ENCODE peak calls at places on chromosomes 7 and 10, in four cellular contexts. E, Z, Q and T are unnamed samples.

GRCh38 chr7:46880508-46881196 is 701.3 kb downstream of the TNS3 start:
- DNase-seq in E (peak; percentile 54), Z (no peak), Q (no peak), T (no peak)

GRCh38 chr10:63114031-63114814 is 18.9 kb upstream of the NRBF2 start:
- DNase-seq in E (no peak), Z (no peak), Q (no peak), T (no peak)

GRCh38 chr7:8129323-8129659 is 132.7 kb downstream of the ICA1 start:
- DNase-seq in E (peak; percentile 34), Z (no peak), Q (no peak), T (no peak)

GRCh38 chr10:29590598-29591415 is 44.0 kb downstream of the SVIL start:
- DNase-seq in E (peak; percentile 28), Z (no peak), Q (no peak), T (peak; percentile 51)

GRCh38 chr7:5396999-5397656 is 26.5 kb downstream of the TNRC18 start:
- DNase-seq in E (peak; percentile 96), Z (no peak), Q (no peak), T (peak; percentile 96)

GRCh38 chr7:158592541-158592940 is 4.9 kb upstream of the PTPRN2 start:
- DNase-seq in E (no peak), Z (no peak), Q (no peak), T (no peak)

GRCh38 chr7:27116521-27116946 is 14.0 kb downstream of the HOXA4 start:
- DNase-seq in E (no peak), Z (no peak), Q (no peak), T (no peak)

GRCh38 chr7:27202018-27202740 is 2.3 kb upstream of the HOXA13 start:
- DNase-seq in E (no peak), Z (no peak), Q (no peak), T (no peak)

GRCh38 chr10:60974463-60975149 is 30.6 kb upstream of the RHOBTB1 start:
- DNase-seq in E (no peak), Z (no peak), Q (no peak), T (no peak)

GRCh38 chr10:12340371-12340770 is 9.0 kb upstream of the CAMK1D start:
- DNase-seq in E (no peak), Z (no peak), Q (no peak), T (no peak)

GRCh38 chr10:31025142-31025541 is 6.5 kb downstream of the ZNF438 start:
- DNase-seq in E (no peak), Z (no peak), Q (no peak), T (no peak)

GRCh38 chr10:49664006-49664841 is 15.2 kb upstream of the C10orf53 start:
- DNase-seq in E (no peak), Z (no peak), Q (no peak), T (no peak)

GRCh38 chr10:119253433-119254174 is 46.2 kb downstream of the GRK5 start:
- DNase-seq in E (no peak), Z (peak; percentile 48), Q (no peak), T (peak; percentile 54)

GRCh38 chr7:51222916-51223315 is 93.7 kb downstream of the COBL start:
- DNase-seq in E (no peak), Z (no peak), Q (no peak), T (no peak)

GRCh38 chr7:51219261-51219988 is 97.2 kb downstream of the COBL start:
- DNase-seq in E (no peak), Z (peak; percentile 23), Q (no peak), T (no peak)

GRCh38 chr7:51217804-51218203 is 98.8 kb downstream of the COBL start:
- DNase-seq in E (no peak), Z (no peak), Q (no peak), T (no peak)

GRCh38 chr7:51223505-51223904 is 93.1 kb downstream of the COBL start:
- DNase-seq in E (no peak), Z (no peak), Q (no peak), T (no peak)

GRCh38 chr7:51220226-51220625 is 96.4 kb downstream of the COBL start:
- DNase-seq in E (no peak), Z (no peak), Q (no peak), T (no peak)
- TF ChIP-seq CTCF in E (no peak), Z (no peak), Q (no peak), T (no peak)

GRCh38 chr10:103856497-103857175 is 1.3 kb upstream of the SH3PXD2A start:
- DNase-seq in E (no peak), Z (no peak), Q (no peak), T (no peak)

GRCh38 chr10:103861501-103861900 is 6.1 kb upstream of the SH3PXD2A start:
- DNase-seq in E (no peak), Z (no peak), Q (no peak), T (no peak)

GRCh38 chr10:103855852-103856496 is 598 bp upstream of the SH3PXD2A start:
- DNase-seq in E (no peak), Z (peak; percentile 21), Q (no peak), T (no peak)

GRCh38 chr10:103858360-103858759 is 3.0 kb upstream of the SH3PXD2A start:
- DNase-seq in E (no peak), Z (no peak), Q (no peak), T (no peak)

DNA sequence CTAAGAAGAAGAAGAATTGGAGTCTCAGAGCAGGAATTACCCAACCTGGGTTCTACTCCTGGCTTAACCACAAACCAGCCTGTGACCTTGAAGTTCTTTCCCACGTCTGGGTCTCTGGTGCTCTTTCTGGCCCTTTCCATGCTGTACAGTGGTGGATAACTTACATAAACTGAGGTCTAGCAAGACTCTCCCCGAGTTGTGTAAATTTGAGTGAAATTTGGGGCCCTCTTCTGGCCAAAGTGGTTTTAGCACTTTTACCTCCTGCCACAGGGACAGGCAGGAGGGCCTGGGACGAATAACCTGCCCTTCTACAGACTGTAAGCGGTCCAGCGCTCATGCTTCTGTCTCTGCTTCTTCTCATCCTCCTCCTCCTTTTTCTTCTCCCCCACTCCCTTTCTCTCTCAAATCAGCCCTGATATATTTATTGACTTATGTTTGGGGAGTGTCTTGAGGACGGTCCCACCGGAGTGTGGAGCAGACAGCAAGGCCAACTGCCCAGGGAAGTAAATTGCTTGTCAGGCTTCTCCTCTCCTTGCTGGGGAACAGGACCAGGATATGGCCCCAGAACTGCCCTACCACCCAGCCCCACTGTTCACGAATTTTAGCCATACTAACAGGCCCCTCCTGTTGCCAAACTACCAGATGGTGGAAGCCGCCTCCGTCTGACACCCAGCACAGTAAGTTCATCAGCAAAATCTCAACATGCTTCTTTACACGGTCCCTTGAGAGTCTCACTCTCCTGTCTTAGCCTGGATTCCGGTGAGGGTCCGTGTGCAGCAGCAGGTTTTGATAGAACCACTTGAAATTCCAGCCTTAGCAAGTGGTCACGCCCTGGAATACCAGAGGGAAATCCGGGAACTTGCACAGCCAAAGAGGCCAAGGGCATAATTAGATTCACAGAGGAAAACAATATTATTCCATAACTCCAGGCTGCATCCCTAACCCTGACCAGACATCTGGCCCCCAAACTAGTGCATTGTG is 4.1 kb upstream of the SH3PXD2A start:
- DNase-seq in E (peak; percentile 71), Z (peak; percentile 69), Q (peak; percentile 69), T (peak; percentile 63)
- TF ChIP-seq CTCF in E (peak; percentile 71), Z (peak; percentile 67), Q (peak; percentile 77), T (peak; percentile 74)

GRCh38 chr10:664893-665292 is 24.6 kb downstream of the DIP2C start:
- DNase-seq in E (no peak), Z (no peak), Q (no peak), T (no peak)

GRCh38 chr10:666237-667012 is 23.0 kb downstream of the DIP2C start:
- DNase-seq in E (no peak), Z (no peak), Q (no peak), T (no peak)

GRCh38 chr10:664248-664647 is 25.2 kb downstream of the DIP2C start:
- DNase-seq in E (no peak), Z (no peak), Q (no peak), T (no peak)

GRCh38 chr10:667096-667495 is 22.4 kb downstream of the DIP2C start:
- DNase-seq in E (no peak), Z (no peak), Q (no peak), T (no peak)

GRCh38 chr10:665579-666091 is 23.8 kb downstream of the DIP2C start:
- DNase-seq in E (no peak), Z (no peak), Q (no peak), T (no peak)
- TF ChIP-seq CTCF in E (no peak), Z (no peak), Q (no peak), T (no peak)

DNA sequence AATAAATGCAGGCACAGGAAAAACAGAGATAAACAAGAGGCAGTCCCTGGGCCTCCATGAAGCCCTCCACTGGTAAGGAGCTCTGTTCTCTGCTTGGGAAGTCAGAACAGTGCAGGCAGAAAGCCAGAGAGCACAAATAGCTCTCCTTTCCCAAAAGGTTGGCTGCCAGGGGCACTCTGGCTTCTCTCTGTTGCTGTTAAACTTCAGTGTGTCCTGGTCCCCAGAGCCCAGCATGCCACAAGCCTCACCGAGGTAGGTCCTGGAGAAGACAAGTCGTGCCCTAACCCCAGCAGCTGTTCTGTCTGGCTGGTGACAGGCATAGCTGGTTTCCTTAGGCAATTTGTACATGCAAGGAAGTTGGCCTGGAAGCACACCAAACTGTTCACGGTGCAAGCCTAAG is 17.3 kb downstream of the SLC16A12 start:
- DNase-seq in E (no peak), Z (no peak), Q (no peak), T (no peak)
- TF ChIP-seq CTCF in E (no peak), Z (no peak), Q (no peak), T (no peak)

GRCh38 chr7:14495633-14496032 is 406.9 kb downstream of the DGKB start:
- DNase-seq in E (no peak), Z (no peak), Q (no peak), T (no peak)
- TF ChIP-seq CTCF in E (no peak), Z (no peak), Q (no peak), T (no peak)

DNA sequence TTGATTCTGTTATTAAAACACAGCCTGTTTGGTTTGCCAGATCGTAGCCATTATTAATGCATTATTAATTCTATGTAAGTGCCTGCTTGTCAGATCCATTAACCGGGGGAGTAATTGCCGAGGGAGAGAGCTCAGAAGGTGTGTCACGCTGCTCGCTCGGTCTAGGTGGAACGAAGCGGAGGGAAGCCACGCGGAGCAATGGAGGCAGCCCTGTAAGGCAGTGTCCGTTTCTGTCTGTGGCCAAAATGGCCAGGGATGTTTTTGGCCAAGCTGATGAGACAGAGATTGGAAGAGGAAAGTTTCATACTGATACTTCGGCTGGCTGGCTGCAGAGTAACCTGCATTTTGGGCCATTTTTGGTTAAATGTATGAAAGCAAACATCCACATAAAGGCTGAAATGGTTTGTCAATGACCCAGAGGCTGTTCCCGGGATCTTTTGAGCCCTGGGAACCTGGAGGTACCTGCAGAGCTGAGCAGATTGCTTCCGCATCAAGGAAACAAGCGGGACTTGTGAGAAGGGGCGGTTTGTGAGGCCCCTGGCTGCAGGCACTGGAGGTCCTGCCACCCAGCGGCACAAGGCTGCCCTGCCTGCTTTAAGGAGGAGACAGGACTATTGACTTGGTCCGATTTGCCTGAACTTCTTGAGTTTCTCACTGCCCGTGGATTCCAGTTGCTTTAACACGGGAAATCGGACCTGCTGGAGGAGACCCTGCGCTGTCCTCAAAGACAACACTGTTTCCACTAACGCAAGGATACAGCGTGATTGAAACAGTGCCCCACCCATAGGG is 129.9 kb downstream of the DNAJB6 start:
- DNase-seq in E (no peak), Z (no peak), Q (peak; percentile 32), T (no peak)
- TF ChIP-seq CTCF in E (peak; percentile 8), Z (peak; percentile 18), Q (no peak), T (no peak)